ENCODE peak calls at places on chromosome 19, in eight cellular contexts. One of them, this sample, is unnamed.

GRCh38 chr19:5235458-5236219 is 105.0 kb downstream of the PTPRS start:
- DNase-seq in AG09319: no peak
- DNase-seq in activated naive CD4-positive, alpha-beta T cell treated with Interleukin-2 at 50 U/mL for 16 hours: no peak
- DNase-seq in stomach: no peak
- DNase-seq in NCI-H1436: no peak
- DNase-seq in endodermal cell: no peak
- DNase-seq in mucosa of descending colon: no peak
- DNase-seq in germinal center: no peak
- DNase-seq in this sample: no peak

GRCh38 chr19:17794731-17795494 is at the start of gene B3GNT3:
- DNase-seq in AG09319: no peak
- DNase-seq in activated naive CD4-positive, alpha-beta T cell treated with Interleukin-2 at 50 U/mL for 16 hours: peak; percentile 24
- DNase-seq in stomach: peak; percentile 97
- DNase-seq in NCI-H1436: peak; percentile 44
- DNase-seq in endodermal cell: peak; percentile 90
- DNase-seq in mucosa of descending colon: peak; percentile 96
- DNase-seq in germinal center: no peak
- DNase-seq in this sample: peak; percentile 72

GRCh38 chr19:51598159-51598915 is 27.3 kb downstream of the ZNF175 start:
- DNase-seq in AG09319: no peak
- DNase-seq in activated naive CD4-positive, alpha-beta T cell treated with Interleukin-2 at 50 U/mL for 16 hours: no peak
- DNase-seq in stomach: no peak
- DNase-seq in NCI-H1436: no peak
- DNase-seq in endodermal cell: no peak
- DNase-seq in mucosa of descending colon: no peak
- DNase-seq in germinal center: no peak
- DNase-seq in this sample: no peak

GRCh38 chr19:22052644-22053013 is 345 bp downstream of the ZNF257 start:
- DNase-seq in AG09319: no peak
- DNase-seq in activated naive CD4-positive, alpha-beta T cell treated with Interleukin-2 at 50 U/mL for 16 hours: peak; percentile 10
- DNase-seq in stomach: no peak
- DNase-seq in NCI-H1436: no peak
- DNase-seq in endodermal cell: no peak
- DNase-seq in mucosa of descending colon: peak; percentile 2
- DNase-seq in germinal center: peak; percentile 5
- DNase-seq in this sample: no peak

GRCh38 chr19:44813331-44814131 is 4.6 kb downstream of the BCAM start:
- DNase-seq in AG09319: no peak
- DNase-seq in activated naive CD4-positive, alpha-beta T cell treated with Interleukin-2 at 50 U/mL for 16 hours: no peak
- DNase-seq in stomach: no peak
- DNase-seq in NCI-H1436: no peak
- DNase-seq in endodermal cell: peak; percentile 76
- DNase-seq in mucosa of descending colon: no peak
- DNase-seq in germinal center: no peak
- DNase-seq in this sample: no peak

GRCh38 chr19:33298146-33298911 is 4.0 kb downstream of the CEBPA start:
- DNase-seq in AG09319: no peak
- DNase-seq in activated naive CD4-positive, alpha-beta T cell treated with Interleukin-2 at 50 U/mL for 16 hours: no peak
- DNase-seq in stomach: peak; percentile 39
- DNase-seq in NCI-H1436: no peak
- DNase-seq in endodermal cell: peak; percentile 47
- DNase-seq in mucosa of descending colon: no peak
- DNase-seq in germinal center: no peak
- DNase-seq in this sample: peak; percentile 94

GRCh38 chr19:40807147-40808020 is 8.4 kb downstream of the EGLN2 start:
- DNase-seq in AG09319: no peak
- DNase-seq in activated naive CD4-positive, alpha-beta T cell treated with Interleukin-2 at 50 U/mL for 16 hours: no peak
- DNase-seq in stomach: no peak
- DNase-seq in NCI-H1436: no peak
- DNase-seq in endodermal cell: peak; percentile 93
- DNase-seq in mucosa of descending colon: peak; percentile 56
- DNase-seq in germinal center: no peak
- DNase-seq in this sample: no peak

GRCh38 chr19:41774515-41774980 is 19.2 kb downstream of the CEACAM6 start:
- DNase-seq in AG09319: no peak
- DNase-seq in activated naive CD4-positive, alpha-beta T cell treated with Interleukin-2 at 50 U/mL for 16 hours: peak; percentile 51
- DNase-seq in stomach: peak; percentile 59
- DNase-seq in NCI-H1436: no peak
- DNase-seq in endodermal cell: no peak
- DNase-seq in mucosa of descending colon: peak; percentile 83
- DNase-seq in germinal center: no peak
- DNase-seq in this sample: no peak

GRCh38 chr19:38317104-38317612 is 1.4 kb upstream of the YIF1B start:
- DNase-seq in AG09319: no peak
- DNase-seq in activated naive CD4-positive, alpha-beta T cell treated with Interleukin-2 at 50 U/mL for 16 hours: peak; percentile 15
- DNase-seq in stomach: no peak
- DNase-seq in NCI-H1436: no peak
- DNase-seq in endodermal cell: no peak
- DNase-seq in mucosa of descending colon: no peak
- DNase-seq in germinal center: no peak
- DNase-seq in this sample: peak; percentile 36

GRCh38 chr19:53878786-53879144 is 3.2 kb upstream of the PRKCG start:
- DNase-seq in AG09319: no peak
- DNase-seq in activated naive CD4-positive, alpha-beta T cell treated with Interleukin-2 at 50 U/mL for 16 hours: no peak
- DNase-seq in stomach: no peak
- DNase-seq in NCI-H1436: no peak
- DNase-seq in endodermal cell: no peak
- DNase-seq in mucosa of descending colon: no peak
- DNase-seq in germinal center: no peak
- DNase-seq in this sample: no peak

GRCh38 chr19:28419312-28419711 is 793.6 kb downstream of the UQCRFS1 start:
- DNase-seq in AG09319: no peak
- DNase-seq in activated naive CD4-positive, alpha-beta T cell treated with Interleukin-2 at 50 U/mL for 16 hours: no peak
- DNase-seq in stomach: no peak
- DNase-seq in NCI-H1436: no peak
- DNase-seq in endodermal cell: no peak
- DNase-seq in mucosa of descending colon: no peak
- DNase-seq in germinal center: no peak
- DNase-seq in this sample: no peak

GRCh38 chr19:49660338-49660961 is 5.2 kb downstream of the IRF3 start:
- DNase-seq in AG09319: no peak
- DNase-seq in activated naive CD4-positive, alpha-beta T cell treated with Interleukin-2 at 50 U/mL for 16 hours: no peak
- DNase-seq in stomach: no peak
- DNase-seq in NCI-H1436: no peak
- DNase-seq in endodermal cell: no peak
- DNase-seq in mucosa of descending colon: no peak
- DNase-seq in germinal center: no peak
- DNase-seq in this sample: no peak

GRCh38 chr19:8238251-8238650 is 29.1 kb downstream of the CERS4 start:
- DNase-seq in AG09319: no peak
- DNase-seq in activated naive CD4-positive, alpha-beta T cell treated with Interleukin-2 at 50 U/mL for 16 hours: no peak
- DNase-seq in stomach: no peak
- DNase-seq in NCI-H1436: no peak
- DNase-seq in endodermal cell: no peak
- DNase-seq in mucosa of descending colon: no peak
- DNase-seq in germinal center: no peak
- DNase-seq in this sample: no peak

GRCh38 chr19:31497709-31498108 is 148.5 kb upstream of the TSHZ3 start:
- DNase-seq in AG09319: no peak
- DNase-seq in activated naive CD4-positive, alpha-beta T cell treated with Interleukin-2 at 50 U/mL for 16 hours: no peak
- DNase-seq in stomach: no peak
- DNase-seq in NCI-H1436: no peak
- DNase-seq in endodermal cell: no peak
- DNase-seq in mucosa of descending colon: no peak
- DNase-seq in germinal center: no peak
- DNase-seq in this sample: no peak

GRCh38 chr19:40744554-40745401 is 5.5 kb downstream of the ACTMAP start:
- DNase-seq in AG09319: no peak
- DNase-seq in activated naive CD4-positive, alpha-beta T cell treated with Interleukin-2 at 50 U/mL for 16 hours: peak; percentile 29
- DNase-seq in stomach: no peak
- DNase-seq in NCI-H1436: no peak
- DNase-seq in endodermal cell: peak; percentile 87
- DNase-seq in mucosa of descending colon: no peak
- DNase-seq in germinal center: no peak
- DNase-seq in this sample: no peak

GRCh38 chr19:38742296-38742695 is 2.0 kb downstream of the CAPN12 start:
- DNase-seq in AG09319: no peak
- DNase-seq in activated naive CD4-positive, alpha-beta T cell treated with Interleukin-2 at 50 U/mL for 16 hours: no peak
- DNase-seq in stomach: no peak
- DNase-seq in NCI-H1436: no peak
- DNase-seq in endodermal cell: no peak
- DNase-seq in mucosa of descending colon: no peak
- DNase-seq in germinal center: no peak
- DNase-seq in this sample: no peak

GRCh38 chr19:16200776-16201391 is 3.2 kb downstream of the AP1M1 start:
- DNase-seq in AG09319: no peak
- DNase-seq in activated naive CD4-positive, alpha-beta T cell treated with Interleukin-2 at 50 U/mL for 16 hours: no peak
- DNase-seq in stomach: no peak
- DNase-seq in NCI-H1436: no peak
- DNase-seq in endodermal cell: no peak
- DNase-seq in mucosa of descending colon: no peak
- DNase-seq in germinal center: no peak
- DNase-seq in this sample: no peak

GRCh38 chr19:4374451-4375163 is 25.7 kb downstream of the SH3GL1 start:
- DNase-seq in AG09319: peak; percentile 70
- DNase-seq in activated naive CD4-positive, alpha-beta T cell treated with Interleukin-2 at 50 U/mL for 16 hours: no peak
- DNase-seq in stomach: peak; percentile 73
- DNase-seq in NCI-H1436: no peak
- DNase-seq in endodermal cell: peak; percentile 76
- DNase-seq in mucosa of descending colon: peak; percentile 46
- DNase-seq in germinal center: no peak
- DNase-seq in this sample: peak; percentile 78

GRCh38 chr19:45402469-45403070 is 2.3 kb downstream of the PPP1R13L start:
- DNase-seq in AG09319: no peak
- DNase-seq in activated naive CD4-positive, alpha-beta T cell treated with Interleukin-2 at 50 U/mL for 16 hours: peak; percentile 18
- DNase-seq in stomach: peak; percentile 31
- DNase-seq in NCI-H1436: no peak
- DNase-seq in endodermal cell: peak; percentile 94
- DNase-seq in mucosa of descending colon: peak; percentile 52
- DNase-seq in germinal center: peak; percentile 81
- DNase-seq in this sample: no peak

GRCh38 chr19:7272856-7273578 is 21.2 kb downstream of the INSR start:
- DNase-seq in AG09319: no peak
- DNase-seq in activated naive CD4-positive, alpha-beta T cell treated with Interleukin-2 at 50 U/mL for 16 hours: no peak
- DNase-seq in stomach: no peak
- DNase-seq in NCI-H1436: no peak
- DNase-seq in endodermal cell: no peak
- DNase-seq in mucosa of descending colon: no peak
- DNase-seq in germinal center: peak; percentile 24
- DNase-seq in this sample: no peak

GRCh38 chr19:8585894-8586750 is 8.9 kb upstream of the MYO1F start:
- DNase-seq in AG09319: no peak
- DNase-seq in activated naive CD4-positive, alpha-beta T cell treated with Interleukin-2 at 50 U/mL for 16 hours: peak; percentile 71
- DNase-seq in stomach: peak; percentile 61
- DNase-seq in NCI-H1436: peak; percentile 49
- DNase-seq in endodermal cell: peak; percentile 97
- DNase-seq in mucosa of descending colon: peak; percentile 74
- DNase-seq in germinal center: peak; percentile 51
- DNase-seq in this sample: no peak

GRCh38 chr19:45798995-45799517 is 6.4 kb upstream of the DMWD start:
- DNase-seq in AG09319: peak; percentile 57
- DNase-seq in activated naive CD4-positive, alpha-beta T cell treated with Interleukin-2 at 50 U/mL for 16 hours: peak; percentile 63
- DNase-seq in stomach: peak; percentile 63
- DNase-seq in NCI-H1436: peak; percentile 28
- DNase-seq in endodermal cell: peak; percentile 89
- DNase-seq in mucosa of descending colon: peak; percentile 72
- DNase-seq in germinal center: peak; percentile 85
- DNase-seq in this sample: peak; percentile 83

GRCh38 chr19:42301646-42302204 is at the start of gene PRR19:
- DNase-seq in AG09319: no peak
- DNase-seq in activated naive CD4-positive, alpha-beta T cell treated with Interleukin-2 at 50 U/mL for 16 hours: no peak
- DNase-seq in stomach: no peak
- DNase-seq in NCI-H1436: no peak
- DNase-seq in endodermal cell: no peak
- DNase-seq in mucosa of descending colon: peak; percentile 58
- DNase-seq in germinal center: no peak
- DNase-seq in this sample: no peak

This sample was measured in left lung.